ENCODE peak calls at places on chromosomes 4 and X, in five cellular contexts. L is PC-3, H is HCT116, J is neural progenitor cell, Z is SK-N-SH. N is an unnamed sample.

GRCh38 chr4:168857546-168858314 is 152.3 kb downstream of the CBR4 start:
- DNase-seq in Z (no peak), J (no peak), H (no peak), L (no peak), N (no peak)

GRCh38 chr4:13618212-13618806 is 9.2 kb downstream of the BOD1L1 start:
- DNase-seq in Z (no peak), J (no peak), H (no peak), L (no peak), N (no peak)

GRCh38 chr4:53863163-53863562 is 201.2 kb downstream of the CHIC2 start:
- DNase-seq in J (no peak), Z (no peak), L (no peak), H (no peak), N (peak)

GRCh38 chr4:146661368-146661767 is 22.7 kb downstream of the POU4F2 start:
- DNase-seq in J (no peak), H (no peak), Z (no peak), L (no peak), N (no peak)

GRCh38 chrX:65607070-65607742 is 60.2 kb upstream of the MSN start:
- DNase-seq in H (no peak), J (no peak), L (peak), Z (no peak), N (peak)

GRCh38 chr4:174214102-174214878 is 69.2 kb downstream of the FBXO8 start:
- DNase-seq in H (no peak), Z (no peak), L (no peak), J (peak), N (peak)

GRCh38 chr4:4919926-4920325 is 60.5 kb downstream of the MSX1 start:
- DNase-seq in Z (no peak), J (no peak), L (peak), H (no peak), N (peak)

GRCh38 chr4:15873117-15873516 is 65.4 kb downstream of the FGFBP1 start:
- DNase-seq in Z (no peak), H (no peak), L (no peak), J (no peak), N (no peak)

GRCh38 chr4:82469776-82470345 is 39.5 kb downstream of the ENOPH1 start:
- DNase-seq in J (no peak), L (no peak), Z (no peak), H (no peak), N (peak)

GRCh38 chr4:75289843-75290616 is 224.2 kb downstream of the RCHY1 start:
- DNase-seq in J (peak), Z (no peak), H (peak), L (peak), N (peak)

GRCh38 chr4:31548823-31549222 is 828.7 kb downstream of the PCDH7 start:
- DNase-seq in H (no peak), J (no peak), Z (no peak), L (no peak), N (no peak)

GRCh38 chrX:100368167-100368566 is 41.9 kb downstream of the PCDH19 start:
- DNase-seq in H (peak), Z (peak), L (peak), J (peak), N (peak)

GRCh38 chrX:10397349-10397748 is 223.0 kb downstream of the MID1 start:
- DNase-seq in H (no peak), J (no peak), L (no peak), Z (no peak), N (no peak)

GRCh38 chr4:25174674-25175073 is 14.4 kb upstream of the SEPSECS start:
- DNase-seq in Z (no peak), J (no peak), L (peak), H (no peak), N (peak)

GRCh38 chr4:153349206-153349805 is 4.8 kb downstream of the MND1 start:
- DNase-seq in H (no peak), Z (no peak), J (no peak), L (no peak), N (no peak)

GRCh38 chr4:75512336-75513211 is 1.6 kb downstream of the RCHY1 start:
- DNase-seq in L (peak), J (peak), Z (no peak), H (no peak), N (peak)

GRCh38 chr4:13522282-13523104 is 21.8 kb downstream of the NKX3-2 start:
- DNase-seq in Z (peak), L (no peak), H (no peak), J (no peak), N (no peak)

GRCh38 chr4:111126340-111126739 is 503.5 kb upstream of the PITX2 start:
- DNase-seq in H (no peak), Z (no peak), L (no peak), J (no peak), N (no peak)

GRCh38 chrX:19479458-19479857 is 35.9 kb downstream of the MAP3K15 start:
- DNase-seq in H (no peak), L (no peak), J (no peak), Z (no peak), N (no peak)

GRCh38 chr4:104490096-104490769 is 4.5 kb downstream of the CXXC4 start:
- DNase-seq in Z (peak), L (no peak), H (no peak), J (peak), N (no peak)

GRCh38 chr4:82984459-82984858 is 26.2 kb downstream of the LIN54 start:
- DNase-seq in L (peak), J (no peak), H (peak), Z (no peak), N (peak)

GRCh38 chr4:30875659-30876269 is 155.6 kb downstream of the PCDH7 start:
- DNase-seq in H (no peak), Z (no peak), L (peak), J (no peak), N (no peak)

GRCh38 chr4:143438710-143439109 is 74.8 kb upstream of the SMARCA5 start:
- DNase-seq in H (no peak), Z (no peak), L (peak), J (no peak), N (no peak)

DNA sequence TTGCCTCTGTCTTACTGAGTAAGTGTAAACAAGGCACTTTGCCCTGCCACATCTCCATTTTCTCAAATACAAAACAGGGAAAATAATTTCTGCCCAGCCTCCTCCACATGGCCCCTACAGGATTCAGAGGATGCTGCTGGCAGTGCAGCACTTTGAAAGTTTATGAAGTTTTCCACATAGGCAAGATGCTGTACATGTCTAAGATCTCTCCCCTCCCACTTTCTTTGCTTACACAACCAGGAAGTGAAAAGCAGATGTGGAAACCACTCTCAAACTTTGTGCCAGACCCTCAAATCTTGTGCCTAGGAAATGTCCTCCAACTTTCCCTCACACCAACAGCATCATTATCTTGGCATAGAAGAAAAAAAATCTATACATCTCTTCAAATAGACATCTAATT is 257.0 kb upstream of the LDB2 start:
- DNase-seq in Z (no peak), J (no peak), H (no peak), L (no peak), N (peak)
- H2AFZ ChIP-seq in Z (no peak), J (no peak), H (no peak), L (no peak), N (peak)

DNA sequence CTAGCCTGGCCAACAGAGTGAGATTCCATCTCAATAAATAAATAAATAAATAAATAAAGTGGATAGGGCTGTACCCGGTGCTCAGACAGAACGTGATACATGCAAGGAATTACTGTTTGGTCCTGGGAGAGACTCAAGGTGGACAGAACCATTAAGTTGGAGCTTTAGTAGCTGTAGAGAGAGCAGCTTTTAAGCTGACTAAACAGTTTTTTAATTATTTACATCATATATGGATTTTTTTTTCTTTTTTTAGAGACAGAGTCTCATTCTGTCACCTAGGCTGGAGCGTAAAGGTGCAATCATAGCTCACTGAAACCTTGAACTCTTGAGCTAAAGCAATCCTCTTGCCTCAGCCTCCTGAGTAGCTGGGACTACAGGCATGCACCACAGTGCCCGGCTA is 92.5 kb upstream of the ATP6AP2 start:
- DNase-seq in H (no peak), Z (no peak), J (no peak), L (no peak), N (no peak)
- H3K9ac ChIP-seq in H (no peak), Z (no peak), J (no peak), L (no peak), N (no peak)

DNA sequence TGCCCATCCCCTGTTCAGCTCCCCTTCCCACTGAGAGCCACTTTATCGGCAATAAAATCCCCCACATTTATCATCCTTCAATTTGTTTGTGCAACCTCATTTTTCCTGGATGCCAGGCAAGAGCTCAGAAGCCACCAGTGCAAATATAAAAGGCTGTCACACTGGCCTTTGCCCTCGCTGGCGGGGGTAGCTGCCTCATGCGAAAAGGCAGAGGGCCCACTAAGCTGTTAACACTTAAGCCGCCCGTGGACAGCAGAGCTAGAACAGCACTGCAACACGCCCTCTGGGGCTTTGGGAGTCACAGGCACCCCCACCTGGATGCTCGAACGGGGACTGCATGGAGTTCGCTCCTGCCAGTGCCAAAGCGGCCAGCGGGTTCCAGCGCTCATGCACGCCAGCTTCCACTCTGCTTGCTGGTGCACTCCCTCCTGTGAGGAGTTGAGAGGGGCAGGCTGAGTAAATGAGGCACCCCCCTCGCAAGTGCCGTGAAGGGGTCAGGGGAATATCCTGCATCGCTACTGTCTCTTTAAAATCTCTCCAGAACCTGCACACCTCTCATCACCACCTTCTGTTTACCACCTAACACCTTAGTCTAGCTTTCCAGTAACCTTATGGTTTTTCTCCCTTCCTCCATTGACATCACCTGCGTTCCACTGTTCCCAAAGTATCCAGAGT is 99.5 kb downstream of the SORBS2 start:
- DNase-seq in Z (no peak), J (peak), L (no peak), H (no peak), N (no peak)
- TF ChIP-seq EZH2phosphoT487 in Z (no peak), J (no peak), L (no peak), H (no peak), N (no peak)

DNA sequence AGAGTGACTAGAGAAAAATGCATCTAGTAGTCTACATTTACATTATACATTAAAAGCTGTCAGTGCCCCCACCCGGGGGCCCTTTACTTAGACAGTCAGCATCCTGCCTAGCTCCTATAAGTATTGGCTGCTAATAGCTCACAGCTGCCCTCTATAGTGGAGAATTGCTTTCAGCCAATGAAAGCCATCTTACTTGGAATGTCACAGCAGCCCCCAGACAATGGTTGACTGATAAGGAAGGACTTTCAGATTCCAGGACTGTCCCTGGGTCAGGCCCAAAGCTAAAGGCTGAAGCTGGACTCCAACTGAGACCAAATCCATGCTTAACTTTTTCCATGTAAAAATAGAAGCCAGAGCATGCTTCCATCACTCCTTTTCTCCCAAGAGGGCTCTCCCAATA is 196.9 kb downstream of the ANKRD50 start:
- DNase-seq in J (peak), L (no peak), Z (no peak), H (no peak), N (no peak)
- H2AFZ ChIP-seq in J (peak), L (no peak), Z (no peak), H (peak), N (no peak)

DNA sequence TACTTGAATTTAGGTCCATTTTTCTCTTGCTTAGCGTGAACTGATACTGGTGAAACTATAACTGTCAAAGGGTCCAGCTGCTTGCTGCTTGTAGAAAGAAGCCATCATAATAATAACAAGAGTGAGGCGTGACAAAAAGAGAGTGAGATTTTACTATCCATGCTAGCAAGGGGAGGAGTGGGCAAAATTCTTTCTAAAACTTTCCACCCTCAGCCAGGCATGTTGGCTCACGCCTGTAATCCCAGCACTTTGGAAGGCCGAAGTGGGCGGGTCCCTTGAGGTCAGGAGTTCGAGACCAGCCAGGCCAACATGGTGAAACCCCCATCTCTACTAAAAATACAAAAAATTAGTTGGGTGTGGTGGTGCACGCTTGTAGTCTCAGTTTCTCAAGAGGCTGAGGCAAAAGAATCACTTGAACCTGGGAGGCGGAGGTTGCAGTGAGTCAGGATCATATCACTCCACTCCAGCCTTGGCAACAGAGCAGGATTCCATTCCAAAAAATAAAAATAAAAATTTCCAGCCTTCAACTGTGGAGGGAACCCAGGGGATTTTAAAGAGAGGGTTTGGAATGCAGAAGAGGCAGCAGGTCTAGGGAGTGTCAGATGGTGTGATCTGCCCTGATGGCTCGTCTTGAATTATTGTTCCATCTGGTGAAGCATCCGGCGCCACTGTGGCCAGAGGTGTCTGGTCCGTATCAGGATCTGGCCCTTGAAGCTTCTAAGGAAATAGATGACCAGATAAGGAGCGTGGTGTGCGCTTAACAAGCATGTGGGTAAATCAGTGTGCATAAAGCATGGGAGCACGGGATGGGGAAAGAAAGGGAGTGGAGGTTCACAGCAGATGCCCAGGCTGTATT is 51.8 kb downstream of the LRP2BP start:
- DNase-seq in Z (peak), H (no peak), L (no peak), J (no peak), N (peak)
- H3K9ac ChIP-seq in Z (peak), H (no peak), L (no peak), J (no peak), N (peak)

DNA sequence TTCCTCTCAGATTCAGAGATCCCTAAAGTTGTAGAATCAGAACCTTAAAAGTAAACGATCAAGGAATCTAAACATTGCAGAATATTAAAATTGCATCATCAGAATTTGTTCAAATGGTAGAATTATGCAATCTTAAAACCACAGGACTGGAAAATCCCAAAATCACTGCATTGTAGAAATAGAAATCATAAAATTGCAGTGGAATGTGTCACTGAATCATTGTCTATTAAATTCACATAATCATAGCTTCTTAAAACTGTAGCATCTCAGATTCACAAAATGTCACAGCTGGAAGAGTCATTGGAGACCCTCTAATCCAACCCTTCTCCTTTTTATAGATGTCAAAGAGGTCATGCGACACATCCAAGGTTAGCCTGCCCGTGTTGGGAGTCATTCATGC is 15.6 kb downstream of the IQSEC2 start:
- DNase-seq in Z (no peak), H (no peak), L (peak), J (no peak), N (peak)
- TF ChIP-seq EZH2phosphoT487 in Z (no peak), H (no peak), L (no peak), J (no peak), N (no peak)

GRCh38 chrX:154096140-154097002 is 1.1 kb downstream of the MECP2 start:
- DNase-seq in L (peak), J (peak), Z (no peak), H (no peak), N (peak)
- H2AFZ ChIP-seq in L (no peak), J (no peak), Z (no peak), H (no peak), N (peak)

DNA sequence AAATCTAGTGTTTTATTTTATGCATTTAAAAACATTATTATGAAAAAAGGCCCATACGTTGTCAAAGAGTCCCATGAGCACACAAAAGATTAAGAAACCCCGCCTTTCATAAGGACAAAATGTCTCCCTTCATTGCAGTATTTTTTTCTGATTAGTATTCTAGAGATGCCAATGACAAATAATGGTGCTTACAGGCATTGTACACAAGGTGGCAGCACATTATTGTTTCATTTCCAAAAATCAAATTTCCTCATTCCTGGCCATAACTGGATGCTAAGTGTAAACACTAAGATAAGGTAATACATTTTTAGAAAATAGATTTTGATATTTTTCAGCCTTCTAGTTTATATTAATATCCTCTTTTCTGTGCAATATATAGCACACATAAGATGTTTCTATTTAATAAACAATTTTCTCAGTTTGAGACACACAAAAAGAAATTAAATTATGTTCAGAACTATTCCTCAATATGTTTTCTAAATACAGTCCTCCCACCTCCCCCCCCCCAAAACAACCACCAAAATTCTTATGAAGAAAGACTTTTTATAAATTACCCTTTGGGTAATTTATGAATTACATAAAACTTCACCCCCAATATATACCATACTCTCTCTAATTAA is 47.7 kb downstream of the TIGD2 start:
- DNase-seq in Z (peak), L (peak), J (peak), H (peak), N (peak)
- H3K9ac ChIP-seq in Z (no peak), L (no peak), J (no peak), H (no peak), N (no peak)

GRCh38 chr4:182752158-182752910 is 164.9 kb downstream of the DCTD start:
- DNase-seq in Z (no peak), L (peak), J (peak), H (no peak), N (peak)

GRCh38 chr4:182760644-182761043 is 156.5 kb downstream of the DCTD start:
- DNase-seq in Z (no peak), H (no peak), J (no peak), L (no peak), N (no peak)

GRCh38 chr4:182754895-182755294 is 162.3 kb downstream of the DCTD start:
- DNase-seq in J (no peak), L (no peak), Z (no peak), H (no peak), N (no peak)

GRCh38 chr4:182758288-182758687 is 158.9 kb downstream of the DCTD start:
- DNase-seq in H (no peak), J (peak), Z (no peak), L (no peak), N (no peak)

DNA sequence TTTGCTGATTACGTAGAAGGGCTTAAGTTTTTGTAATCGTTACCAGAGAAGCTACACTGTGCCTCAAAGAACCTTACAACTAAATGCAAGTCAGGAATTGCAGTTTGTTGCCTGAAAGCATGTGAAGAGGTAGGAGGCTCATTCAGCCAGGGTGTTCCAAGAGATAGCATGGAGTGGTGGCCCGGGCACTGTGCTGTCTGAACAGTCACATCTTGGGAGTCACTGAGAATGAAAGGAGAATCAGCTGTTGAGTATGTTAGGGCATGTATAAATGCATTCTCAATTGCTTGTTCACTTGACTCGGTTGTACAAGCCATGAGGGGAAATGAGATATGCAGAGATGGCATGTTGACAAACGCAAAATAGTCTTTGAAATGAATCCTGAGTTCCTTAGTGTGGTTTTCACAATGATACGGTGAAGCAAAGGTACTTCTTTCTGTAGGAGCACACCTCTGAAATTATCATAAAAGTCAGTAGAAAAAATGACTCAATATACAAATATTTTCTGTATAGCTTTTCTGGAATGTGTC is 161.0 kb downstream of the DCTD start:
- DNase-seq in J (no peak), Z (no peak), H (no peak), L (peak), N (no peak)
- TF ChIP-seq EZH2phosphoT487 in J (no peak), Z (no peak), H (no peak), L (no peak), N (no peak)